ENCODE peak calls at places on chromosome 2, in ten cellular contexts. G, T, L, P, W, E, I, B, Y and J are unnamed samples.

GRCh38 chr2:238974510-238975166 is 126.8 kb downstream of the TWIST2 start:
- DNase-seq in W (peak), L (peak), G (no peak), B (no peak), I (peak), E (peak), Y (no peak), T (no peak), P (peak), J (no peak)

GRCh38 chr2:219352448-219353023 is 20.0 kb upstream of the RESP18 start:
- DNase-seq in B (peak), L (peak), T (peak), Y (no peak), I (peak), P (peak), E (no peak), W (no peak), G (no peak), J (peak)

GRCh38 chr2:219630770-219631405 is 3.5 kb downstream of the SLC4A3 start:
- DNase-seq in B (no peak), Y (peak), W (peak), T (no peak), P (no peak), G (no peak), L (no peak), I (no peak), E (peak), J (peak)

GRCh38 chr2:1309507-1309906 is 103.8 kb upstream of the TPO start:
- DNase-seq in T (no peak), L (no peak), E (no peak), Y (no peak), P (no peak), W (no peak), I (no peak), G (no peak), B (no peak), J (no peak)

GRCh38 chr2:190678444-190679162 is 29.7 kb downstream of the NAB1 start:
- DNase-seq in P (no peak), G (no peak), B (no peak), T (no peak), L (no peak), E (no peak), I (no peak), Y (no peak), W (no peak), J (peak)

GRCh38 chr2:100584811-100585210 is 22.0 kb downstream of the PDCL3 start:
- DNase-seq in T (no peak), I (no peak), P (no peak), G (no peak), B (no peak), E (no peak), Y (no peak), W (no peak), L (no peak), J (no peak)

GRCh38 chr2:127097471-127097765 is 9.5 kb downstream of the BIN1 start:
- DNase-seq in L (no peak), B (no peak), G (no peak), T (no peak), E (no peak), I (no peak), Y (peak), W (no peak), P (no peak), J (no peak)

GRCh38 chr2:183284606-183285005 is 160.4 kb downstream of the NUP35 start:
- DNase-seq in G (no peak), E (no peak), L (peak), W (no peak), I (peak), T (no peak), Y (no peak), B (no peak), P (peak), J (no peak)

GRCh38 chr2:241788572-241788971 is 11.9 kb downstream of the GAL3ST2 start:
- DNase-seq in B (no peak), T (no peak), I (peak), Y (no peak), G (no peak), P (peak), L (no peak), E (no peak), W (no peak), J (peak)

GRCh38 chr2:232385660-232386489 is 7.3 kb downstream of the ALPP start:
- DNase-seq in I (peak), E (no peak), Y (no peak), P (peak), W (no peak), B (no peak), G (no peak), L (peak), T (no peak), J (no peak)

GRCh38 chr2:75481041-75481836 is 79.5 kb downstream of the EVA1A start:
- DNase-seq in E (no peak), L (peak), G (no peak), I (no peak), T (no peak), P (peak), Y (no peak), W (no peak), B (no peak), J (no peak)

GRCh38 chr2:158984554-158985207 is 16.2 kb downstream of the TANC1 start:
- DNase-seq in G (no peak), W (no peak), P (no peak), L (no peak), E (peak), T (no peak), I (peak), B (no peak), Y (no peak), J (no peak)

GRCh38 chr2:191255271-191255670 is 10.1 kb downstream of the MYO1B start:
- DNase-seq in E (no peak), B (no peak), G (no peak), P (peak), T (no peak), Y (no peak), L (no peak), W (no peak), I (no peak), J (no peak)

GRCh38 chr2:216464104-216464720 is 34.4 kb upstream of the RPL37A start:
- DNase-seq in E (no peak), L (no peak), P (no peak), Y (no peak), T (no peak), W (no peak), B (no peak), I (no peak), G (no peak), J (no peak)

GRCh38 chr2:10249798-10250197 is 52.9 kb upstream of the HPCAL1 start:
- DNase-seq in T (no peak), I (no peak), W (no peak), L (no peak), Y (no peak), B (no peak), E (no peak), G (no peak), P (no peak), J (no peak)

GRCh38 chr2:163736433-163737168 is 793 bp upstream of the FIGN start:
- DNase-seq in T (peak), P (peak), W (peak), G (peak), B (no peak), I (peak), E (peak), Y (peak), L (no peak), J (no peak)

GRCh38 chr2:209579236-209579749 is 155.4 kb downstream of the MAP2 start:
- DNase-seq in T (no peak), I (peak), P (peak), B (no peak), W (no peak), Y (no peak), G (no peak), E (peak), L (peak), J (peak)